ENCODE peak calls at places on chromosomes 3 and 15, in six cellular contexts. F is GM12878, C is K562, O is H1, Y is GM12891, E is HepG2. P is an unnamed sample.

GRCh38 chr3:78176869-78177268 is 1137.0 kb downstream of the ROBO2 start:
- DNase-seq in Y (no peak), E (peak; percentile 52), C (no peak), F (no peak), O (no peak), P (no peak)

GRCh38 chr3:29649815-29650547 is 369.1 kb downstream of the RBMS3 start:
- DNase-seq in C (no peak), F (peak; percentile 44), O (no peak), E (no peak), Y (no peak), P (no peak)

GRCh38 chr15:87492321-87492720 is 764.2 kb downstream of the NTRK3 start:
- DNase-seq in O (no peak), C (no peak), F (no peak), Y (no peak), E (no peak), P (no peak)

GRCh38 chr3:73719413-73719831 is 94.7 kb upstream of the PDZRN3 start:
- DNase-seq in F (no peak), E (no peak), Y (no peak), O (no peak), C (no peak), P (no peak)

GRCh38 chr15:85474700-85475316 is 94.4 kb downstream of the AKAP13 start:
- DNase-seq in E (no peak), Y (no peak), C (no peak), O (no peak), F (peak; percentile 54), P (no peak)

GRCh38 chr3:45688194-45688881 is 858 bp upstream of the SACM1L start:
- DNase-seq in F (no peak), E (peak; percentile 29), O (peak; percentile 76), C (peak; percentile 77), Y (no peak), P (no peak)

GRCh38 chr3:27632431-27633223 is 89.5 kb downstream of the EOMES start:
- DNase-seq in C (no peak), E (peak; percentile 27), O (no peak), F (no peak), Y (peak; percentile 45), P (peak; percentile 40)

GRCh38 chr3:27606537-27606936 is 115.6 kb downstream of the EOMES start:
- DNase-seq in O (no peak), F (no peak), Y (no peak), C (no peak), E (no peak), P (no peak)

GRCh38 chr3:9955067-9955502 is 2.9 kb upstream of the PRRT3 start:
- DNase-seq in E (peak; percentile 65), C (peak; percentile 65), O (peak; percentile 65), F (no peak), Y (no peak), P (no peak)

GRCh38 chr3:11288786-11289637 is 16.8 kb downstream of the ATG7 start:
- DNase-seq in Y (no peak), O (no peak), E (peak; percentile 23), F (peak; percentile 71), C (peak; percentile 69), P (no peak)

GRCh38 chr3:19931180-19931692 is 2.8 kb downstream of the EFHB start:
- DNase-seq in F (peak; percentile 79), Y (peak; percentile 32), E (no peak), O (no peak), C (peak; percentile 45), P (no peak)

GRCh38 chr3:78858165-78858564 is 909.6 kb downstream of the ROBO1 start:
- DNase-seq in Y (no peak), E (no peak), F (no peak), C (no peak), O (no peak), P (no peak)

GRCh38 chr3:171528102-171528501 is 67.9 kb upstream of the TNIK start:
- DNase-seq in O (no peak), E (no peak), Y (no peak), F (no peak), C (no peak), P (no peak)

GRCh38 chr3:128447561-128448013 is 19.1 kb downstream of the DNAJB8 start:
- DNase-seq in Y (no peak), E (no peak), O (no peak), C (no peak), F (peak; percentile 45), P (no peak)

GRCh38 chr3:66035763-66036477 is 2.8 kb downstream of the MAGI1 start:
- DNase-seq in Y (no peak), O (no peak), E (peak; percentile 59), F (no peak), C (no peak), P (no peak)

GRCh38 chr3:115706311-115706829 is 83.1 kb downstream of the GAP43 start:
- DNase-seq in Y (no peak), F (no peak), O (no peak), E (peak; percentile 83), C (no peak), P (no peak)

GRCh38 chr3:150945226-150945625 is 27.3 kb downstream of the CLRN1 start:
- DNase-seq in F (no peak), E (no peak), Y (no peak), O (no peak), C (no peak), P (no peak)

GRCh38 chr3:107588217-107588616 is 65.5 kb downstream of the BBX start:
- DNase-seq in E (no peak), C (no peak), O (no peak), Y (no peak), F (no peak), P (no peak)

GRCh38 chr3:151537751-151538150 is 76.9 kb upstream of the IGSF10 start:
- DNase-seq in C (no peak), Y (no peak), E (no peak), F (no peak), O (no peak), P (no peak)

GRCh38 chr3:184308744-184309143 is 5.7 kb upstream of the EIF4G1 start:
- DNase-seq in Y (no peak), O (no peak), C (no peak), E (no peak), F (no peak), P (no peak)

GRCh38 chr15:67281714-67282113 is 27.1 kb downstream of the IQCH start:
- DNase-seq in Y (no peak), C (no peak), F (no peak), E (no peak), O (no peak), P (no peak)

GRCh38 chr3:118213892-118214291 is 820.8 kb downstream of the IGSF11 start:
- DNase-seq in E (no peak), Y (no peak), O (no peak), F (no peak), C (no peak), P (no peak)

GRCh38 chr3:94106268-94106667 is 43.4 kb downstream of the NSUN3 start:
- DNase-seq in Y (no peak), C (no peak), O (no peak), E (no peak), F (no peak), P (no peak)

GRCh38 chr3:150747909-150748568 is 14.9 kb downstream of the SIAH2 start:
- DNase-seq in C (no peak), F (no peak), Y (no peak), O (no peak), E (no peak), P (no peak)

GRCh38 chr3:194640829-194641228 is 7.6 kb upstream of the TMEM44 start:
- DNase-seq in F (no peak), O (no peak), E (peak; percentile 46), Y (no peak), C (no peak), P (no peak)

GRCh38 chr15:68431037-68431791 is 749 bp downstream of the ITGA11 start:
- DNase-seq in F (no peak), E (no peak), C (no peak), Y (no peak), O (peak; percentile 70), P (no peak)

GRCh38 chr15:68433551-68433950 is 1.6 kb upstream of the ITGA11 start:
- DNase-seq in O (peak; percentile 13), C (no peak), F (no peak), Y (no peak), E (no peak), P (no peak)

GRCh38 chr15:68430471-68431036 is 1.4 kb downstream of the ITGA11 start:
- DNase-seq in Y (no peak), E (no peak), O (no peak), C (no peak), F (no peak), P (no peak)

GRCh38 chr15:68432665-68433064 is 702 bp upstream of the ITGA11 start:
- DNase-seq in Y (no peak), E (no peak), C (no peak), F (no peak), O (no peak), P (no peak)

GRCh38 chr15:68431792-68432401 is at the start of gene ITGA11:
- DNase-seq in F (no peak), C (no peak), Y (peak; percentile 34), O (peak; percentile 87), E (no peak), P (no peak)
- TF ChIP-seq POLR2A in F (no peak), C (no peak), Y (no peak), O (no peak), E (no peak), P (no peak)

DNA sequence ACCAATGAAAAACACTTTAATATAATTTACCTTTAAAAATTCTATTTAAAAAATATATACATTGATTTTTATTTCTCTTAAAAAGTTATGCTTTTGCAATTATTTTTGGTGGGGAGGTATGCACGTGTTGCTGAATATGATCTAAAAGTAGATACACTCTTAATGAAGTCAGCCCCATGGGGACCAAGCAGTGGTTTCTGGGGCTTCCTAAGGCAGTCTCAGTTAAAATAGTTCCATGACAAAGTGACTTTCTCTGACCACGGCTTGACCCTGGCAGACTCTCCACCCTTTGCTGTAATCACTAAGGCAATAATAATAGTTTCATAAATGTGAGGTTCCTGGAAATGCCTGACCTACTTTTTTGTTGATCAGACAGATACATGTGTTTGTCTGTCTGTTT is 50.4 kb downstream of the CCR4 start:
- DNase-seq in F (no peak), O (no peak), E (no peak), Y (no peak), C (no peak), P (peak; percentile 26)
- TF ChIP-seq TAF1 in F (no peak), O (no peak), E (no peak), Y (no peak), C (no peak), P (no peak)

DNA sequence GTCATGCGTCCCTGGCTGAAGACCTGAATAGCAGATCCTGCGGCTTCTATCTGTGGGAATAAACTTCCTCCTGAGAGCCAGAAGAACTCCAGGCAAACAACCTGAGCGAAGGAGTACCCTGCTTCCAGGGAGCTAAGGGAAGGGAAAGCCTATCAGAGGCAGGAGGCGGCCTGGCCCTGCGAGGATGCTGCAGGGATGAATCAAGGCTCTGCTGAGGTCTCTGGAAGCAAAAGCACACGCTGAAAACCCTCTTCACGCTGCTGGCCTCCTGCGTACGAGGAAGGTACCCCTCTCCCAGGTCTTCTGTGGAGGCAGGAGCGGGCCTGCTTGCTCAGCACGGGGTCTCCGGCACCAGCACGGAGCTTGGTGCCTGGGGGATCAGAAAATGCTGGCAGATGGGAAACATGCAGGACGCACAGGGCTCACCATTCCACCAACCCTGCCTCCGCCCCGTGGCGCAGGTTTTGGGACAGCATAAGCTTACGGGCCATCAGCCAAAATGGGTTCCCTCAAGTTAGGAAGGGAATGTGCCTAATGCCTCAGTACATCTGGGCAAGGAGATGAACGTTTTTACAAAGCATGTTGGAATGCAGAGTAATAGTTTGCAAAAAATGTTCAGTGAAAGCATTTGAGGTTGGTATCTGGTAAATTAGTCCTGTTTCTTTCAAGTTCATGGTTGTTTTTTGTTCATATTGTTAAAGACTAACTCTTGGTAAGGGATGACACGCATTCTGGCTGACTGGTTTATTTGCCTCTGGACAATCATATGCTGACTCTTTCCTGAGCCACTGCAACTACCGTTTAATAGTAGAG is 72.3 kb downstream of the CHSY1 start:
- DNase-seq in F (no peak), C (no peak), O (no peak), E (no peak), Y (no peak), P (no peak)
- TF ChIP-seq POLR2AphosphoS5 in F (no peak), C (no peak), O (no peak), E (no peak), Y (no peak), P (no peak)

GRCh38 chr3:61560452-61561373 is 658 bp upstream of the PTPRG start:
- DNase-seq in F (no peak), Y (peak; percentile 57), C (no peak), E (peak; percentile 81), O (peak; percentile 87), P (peak; percentile 64)
- TF ChIP-seq POLR2A in F (no peak), Y (no peak), C (no peak), E (peak; percentile 77), O (no peak), P (peak; percentile 54)

P was measured in GM12892.